ENCODE peak calls at places on chromosomes 2 and 18, in nine cellular contexts. Z is activated CD8-positive, alpha-beta memory T cell treated with anti-CD3 and anti-CD28 coated beads, Interleukin-2, amount 50 U/mL, for 48 hours; X is COR-L47; B is frontal cortex; F is heart right ventricle; U is iris pigment epithelial cell; T is esophagus squamous epithelium; V is GF-D8; P is C1 segment of cervical spinal cord. N is an unnamed sample.

GRCh38 chr2:150618215-150618905 is 130.9 kb upstream of the RND3 start:
- DNase-seq in Z (no peak), X (no peak), B (no peak), F (no peak), U (peak), T (no peak), V (no peak), P (no peak), N (no peak)

GRCh38 chr2:127508025-127508620 is 18.2 kb downstream of the IWS1 start:
- DNase-seq in Z (no peak), X (no peak), B (no peak), F (no peak), U (no peak), T (no peak), V (no peak), P (no peak), N (no peak)

GRCh38 chr2:168456526-168457176 is 579 bp downstream of the CERS6 start:
- DNase-seq in Z (peak), X (peak), B (peak), F (peak), U (peak), T (no peak), V (no peak), P (peak), N (no peak)

GRCh38 chr2:44932564-44933392 is 8.7 kb upstream of the SIX3 start:
- DNase-seq in Z (no peak), X (no peak), B (peak), F (no peak), U (no peak), T (no peak), V (peak), P (no peak), N (no peak)

GRCh38 chr2:101140978-101141655 is 10.1 kb downstream of the TBC1D8 start:
- DNase-seq in Z (no peak), X (no peak), B (no peak), F (no peak), U (peak), T (no peak), V (no peak), P (no peak), N (no peak)

GRCh38 chr18:45361148-45361851 is 254.0 kb upstream of the SLC14A2 start:
- DNase-seq in Z (no peak), X (no peak), B (no peak), F (no peak), U (no peak), T (no peak), V (no peak), P (no peak), N (no peak)

GRCh38 chr2:38600242-38600891 is 2.4 kb downstream of the HNRNPLL start:
- DNase-seq in Z (no peak), X (no peak), B (no peak), F (no peak), U (peak), T (no peak), V (no peak), P (no peak), N (no peak)

GRCh38 chr2:237160271-237160934 is 74.7 kb downstream of the COPS8 start:
- DNase-seq in Z (no peak), X (no peak), B (no peak), F (no peak), U (no peak), T (no peak), V (no peak), P (no peak), N (no peak)

GRCh38 chr2:17545680-17546613 is 5.5 kb downstream of the VSNL1 start:
- DNase-seq in Z (no peak), X (no peak), B (no peak), F (no peak), U (no peak), T (no peak), V (no peak), P (no peak), N (no peak)

GRCh38 chr2:214542866-214543265 is 132.0 kb downstream of the VWC2L start:
- DNase-seq in Z (no peak), X (no peak), B (no peak), F (no peak), U (peak), T (no peak), V (no peak), P (no peak), N (no peak)

GRCh38 chr2:85248741-85249524 is 78.9 kb downstream of the TGOLN2 start:
- DNase-seq in Z (no peak), X (no peak), B (no peak), F (peak), U (peak), T (no peak), V (no peak), P (no peak), N (peak)

GRCh38 chr2:62297642-62298010 is 101.7 kb downstream of the B3GNT2 start:
- DNase-seq in Z (no peak), X (no peak), B (no peak), F (no peak), U (no peak), T (no peak), V (no peak), P (no peak), N (no peak)

GRCh38 chr18:59906203-59906602 is 6.4 kb downstream of the PMAIP1 start:
- DNase-seq in Z (no peak), X (no peak), B (no peak), F (no peak), U (no peak), T (no peak), V (no peak), P (no peak), N (no peak)

GRCh38 chr2:10900216-10901109 is 11.3 kb upstream of the KCNF1 start:
- DNase-seq in Z (no peak), X (no peak), B (no peak), F (no peak), U (no peak), T (no peak), V (peak), P (no peak), N (no peak)

GRCh38 chr18:77165489-77166415 is 33.2 kb upstream of the MBP start:
- DNase-seq in Z (no peak), X (no peak), B (no peak), F (peak), U (peak), T (no peak), V (no peak), P (no peak), N (no peak)

GRCh38 chr2:241902357-241902991 is 32.9 kb downstream of the RTP5 start:
- DNase-seq in Z (peak), X (no peak), B (no peak), F (no peak), U (no peak), T (no peak), V (no peak), P (no peak), N (no peak)

GRCh38 chr18:43935051-43935412 is 657.7 kb upstream of the SYT4 start:
- DNase-seq in Z (no peak), X (no peak), B (no peak), F (no peak), U (peak), T (no peak), V (no peak), P (no peak), N (no peak)

GRCh38 chr2:8370258-8370802 is 311.5 kb upstream of the ID2 start:
- DNase-seq in Z (no peak), X (no peak), B (no peak), F (no peak), U (no peak), T (no peak), V (no peak), P (no peak), N (no peak)

GRCh38 chr18:67151366-67151765 is 365.2 kb downstream of the DSEL start:
- DNase-seq in Z (no peak), X (no peak), B (peak), F (no peak), U (no peak), T (no peak), V (no peak), P (peak), N (no peak)

GRCh38 chr2:143426296-143426695 is 297.1 kb downstream of the ARHGAP15 start:
- DNase-seq in Z (no peak), X (no peak), B (no peak), F (no peak), U (peak), T (no peak), V (no peak), P (no peak), N (peak)

GRCh38 chr18:37691162-37691561 is 125.6 kb upstream of the CELF4 start:
- DNase-seq in Z (no peak), X (no peak), B (no peak), F (no peak), U (no peak), T (no peak), V (no peak), P (no peak), N (no peak)

GRCh38 chr2:11669454-11670291 is at the start of gene NTSR2:
- DNase-seq in Z (peak), X (no peak), B (peak), F (peak), U (peak), T (no peak), V (no peak), P (peak), N (no peak)

GRCh38 chr2:127235082-127235702 is 15.1 kb upstream of the CYP27C1 start:
- DNase-seq in Z (no peak), X (no peak), B (no peak), F (no peak), U (no peak), T (no peak), V (no peak), P (no peak), N (no peak)

GRCh38 chr2:105490204-105490603 is 91.4 kb upstream of the FHL2 start:
- DNase-seq in Z (no peak), X (no peak), B (no peak), F (peak), U (no peak), T (no peak), V (no peak), P (no peak), N (no peak)

GRCh38 chr18:50614838-50615237 is 55.0 kb downstream of the MAPK4 start:
- DNase-seq in Z (no peak), X (no peak), B (no peak), F (no peak), U (peak), T (no peak), V (no peak), P (no peak), N (no peak)

GRCh38 chr18:8426401-8426800 is 182.8 kb upstream of the RAB12 start:
- DNase-seq in Z (peak), X (no peak), B (no peak), F (no peak), U (no peak), T (no peak), V (no peak), P (no peak), N (no peak)

GRCh38 chr18:44996261-44996660 is 315.6 kb downstream of the SETBP1 start:
- DNase-seq in Z (no peak), X (no peak), B (no peak), F (no peak), U (no peak), T (no peak), V (no peak), P (no peak), N (no peak)

N was measured in kidney epithelial cell.